ENCODE peak calls at places on chromosomes 16 and 17, in seven cellular contexts. F, Q, U, J, R, L and T are unnamed samples.

GRCh38 chr16:86990451-86990850 is 326.7 kb downstream of the C16orf95 start:
- DNase-seq in F (no peak), Q (no peak), U (no peak), J (no peak), R (no peak), L (no peak), T (no peak)

GRCh38 chr16:62256406-62256805 is 220.2 kb upstream of the CDH8 start:
- DNase-seq in F (no peak), Q (peak), U (no peak), J (no peak), R (no peak), L (no peak), T (no peak)

GRCh38 chr17:75154195-75155106 is at the start of gene JPT1:
- DNase-seq in F (peak), Q (peak), U (peak), J (peak), R (peak), L (peak), T (peak)

GRCh38 chr17:80805032-80805751 is 186.4 kb upstream of the CHMP6 start:
- DNase-seq in F (no peak), Q (no peak), U (no peak), J (no peak), R (no peak), L (no peak), T (no peak)

GRCh38 chr17:16442141-16442540 is 26.8 kb downstream of the TRPV2 start:
- DNase-seq in F (no peak), Q (no peak), U (no peak), J (no peak), R (no peak), L (no peak), T (no peak)

GRCh38 chr17:77345260-77345910 is 204.6 kb downstream of the SEC14L1 start:
- DNase-seq in F (no peak), Q (no peak), U (no peak), J (no peak), R (no peak), L (no peak), T (no peak)

GRCh38 chr16:72986011-72986410 is 61.9 kb downstream of the ZFHX3 start:
- DNase-seq in F (no peak), Q (no peak), U (no peak), J (no peak), R (no peak), L (no peak), T (no peak)

GRCh38 chr16:14456793-14457481 is 173.1 kb downstream of the PARN start:
- DNase-seq in F (no peak), Q (no peak), U (no peak), J (no peak), R (no peak), L (no peak), T (no peak)

GRCh38 chr17:79826210-79826680 is 13.0 kb downstream of the CBX4 start:
- DNase-seq in F (no peak), Q (no peak), U (no peak), J (no peak), R (no peak), L (peak), T (no peak)

GRCh38 chr16:67562918-67563707 is 787 bp downstream of the CTCF start:
- DNase-seq in F (peak), Q (peak), U (peak), J (no peak), R (no peak), L (peak), T (peak)

GRCh38 chr17:76872874-76873221 is 4.6 kb downstream of the MGAT5B start:
- DNase-seq in F (no peak), Q (no peak), U (no peak), J (no peak), R (no peak), L (no peak), T (no peak)

GRCh38 chr17:4368341-4368740 is 1.9 kb upstream of the UBE2G1 start:
- DNase-seq in F (no peak), Q (no peak), U (no peak), J (no peak), R (no peak), L (no peak), T (no peak)

GRCh38 chr16:59210955-59211541 is 476.9 kb upstream of the GOT2 start:
- DNase-seq in F (no peak), Q (no peak), U (peak), J (no peak), R (peak), L (no peak), T (peak)

GRCh38 chr16:57645691-57646387 is 17.4 kb downstream of the ADGRG1 start:
- DNase-seq in F (no peak), Q (no peak), U (no peak), J (no peak), R (no peak), L (no peak), T (no peak)

GRCh38 chr17:1629647-1630310 is 1.1 kb upstream of the SLC43A2 start:
- DNase-seq in F (peak), Q (peak), U (no peak), J (no peak), R (no peak), L (peak), T (peak)

GRCh38 chr17:66580178-66580577 is 254.7 kb upstream of the CACNG5 start:
- DNase-seq in F (no peak), Q (no peak), U (peak), J (no peak), R (no peak), L (no peak), T (no peak)

GRCh38 chr16:16778322-16778721 is 399.4 kb downstream of the NPIPA7 start:
- DNase-seq in F (no peak), Q (no peak), U (no peak), J (no peak), R (no peak), L (no peak), T (no peak)

GRCh38 chr16:60091076-60091475 is 1357.0 kb upstream of the GOT2 start:
- DNase-seq in F (no peak), Q (no peak), U (no peak), J (no peak), R (no peak), L (no peak), T (no peak)

GRCh38 chr17:16363749-16364536 is 10.7 kb upstream of the CENPV start:
- DNase-seq in F (peak), Q (peak), U (peak), J (peak), R (no peak), L (peak), T (peak)

GRCh38 chr17:42027540-42027889 is 7.6 kb downstream of the NKIRAS2 start:
- DNase-seq in F (no peak), Q (no peak), U (no peak), J (no peak), R (no peak), L (no peak), T (no peak)

GRCh38 chr17:42025191-42025579 is 5.3 kb downstream of the NKIRAS2 start:
- DNase-seq in F (no peak), Q (no peak), U (no peak), J (no peak), R (no peak), L (no peak), T (no peak)

GRCh38 chr17:42026821-42027539 is 7.1 kb downstream of the NKIRAS2 start:
- DNase-seq in F (no peak), Q (peak), U (no peak), J (no peak), R (no peak), L (no peak), T (no peak)

GRCh38 chr17:42019509-42020404 is at the start of gene NKIRAS2:
- DNase-seq in F (peak), Q (peak), U (peak), J (peak), R (peak), L (peak), T (peak)

GRCh38 chr17:42023524-42024349 is 3.8 kb downstream of the NKIRAS2 start:
- DNase-seq in F (no peak), Q (no peak), U (no peak), J (no peak), R (no peak), L (no peak), T (no peak)
- TF ChIP-seq JUND in F (no peak), Q (no peak), U (no peak), J (no peak), R (no peak), L (peak), T (no peak)

DNA sequence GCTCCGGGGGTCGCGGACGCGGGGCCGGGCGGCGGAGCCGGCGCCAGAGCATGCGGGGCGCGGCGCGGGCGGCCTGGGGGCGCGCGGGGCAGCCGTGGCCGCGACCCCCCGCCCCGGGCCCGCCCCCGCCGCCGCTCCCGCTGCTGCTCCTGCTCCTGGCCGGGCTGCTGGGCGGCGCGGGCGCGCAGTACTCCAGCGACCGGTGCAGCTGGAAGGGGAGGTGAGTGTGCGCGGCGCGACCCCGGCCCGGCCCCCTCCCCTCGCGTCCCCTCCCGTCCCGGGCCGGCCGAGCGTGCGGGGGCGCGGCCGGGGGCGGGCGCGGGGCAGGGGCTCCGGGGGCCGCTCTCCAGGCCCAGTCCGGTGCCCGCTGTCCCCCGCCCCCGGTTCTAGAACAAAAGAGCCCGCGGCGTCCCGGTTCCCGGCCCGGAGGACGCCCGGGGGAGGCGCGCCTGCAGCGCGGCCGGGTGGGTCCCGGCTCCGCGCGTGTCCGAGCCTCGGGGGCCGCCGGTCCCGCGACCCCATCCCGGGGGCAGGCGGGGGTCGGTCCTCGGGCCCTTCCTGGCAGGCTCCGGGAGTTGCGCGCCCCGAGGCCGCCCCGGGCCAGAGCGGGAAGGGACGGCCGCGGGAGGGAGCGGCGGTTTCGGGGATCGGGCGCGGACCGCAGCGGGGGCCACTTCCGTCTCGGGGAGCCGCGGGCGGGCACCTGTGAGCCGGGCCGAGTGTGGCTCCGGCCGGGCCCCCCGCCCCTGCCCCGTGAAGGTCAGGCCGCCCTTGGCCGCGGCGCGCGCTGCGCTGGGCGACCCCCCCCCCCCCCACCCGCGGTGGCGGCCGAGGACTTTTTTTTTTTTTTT is 582 bp downstream of the METRNL start:
- DNase-seq in F (no peak), Q (peak), U (no peak), J (no peak), R (no peak), L (peak), T (no peak)
- TF ChIP-seq JUND in F (no peak), Q (no peak), U (no peak), J (no peak), R (no peak), L (no peak), T (no peak)

GRCh38 chr16:84052071-84052622 is 9.6 kb upstream of the SLC38A8 start:
- DNase-seq in F (no peak), Q (no peak), U (no peak), J (no peak), R (no peak), L (no peak), T (no peak)
- TF ChIP-seq JUND in F (no peak), Q (no peak), U (no peak), J (no peak), R (no peak), L (no peak), T (no peak)

DNA sequence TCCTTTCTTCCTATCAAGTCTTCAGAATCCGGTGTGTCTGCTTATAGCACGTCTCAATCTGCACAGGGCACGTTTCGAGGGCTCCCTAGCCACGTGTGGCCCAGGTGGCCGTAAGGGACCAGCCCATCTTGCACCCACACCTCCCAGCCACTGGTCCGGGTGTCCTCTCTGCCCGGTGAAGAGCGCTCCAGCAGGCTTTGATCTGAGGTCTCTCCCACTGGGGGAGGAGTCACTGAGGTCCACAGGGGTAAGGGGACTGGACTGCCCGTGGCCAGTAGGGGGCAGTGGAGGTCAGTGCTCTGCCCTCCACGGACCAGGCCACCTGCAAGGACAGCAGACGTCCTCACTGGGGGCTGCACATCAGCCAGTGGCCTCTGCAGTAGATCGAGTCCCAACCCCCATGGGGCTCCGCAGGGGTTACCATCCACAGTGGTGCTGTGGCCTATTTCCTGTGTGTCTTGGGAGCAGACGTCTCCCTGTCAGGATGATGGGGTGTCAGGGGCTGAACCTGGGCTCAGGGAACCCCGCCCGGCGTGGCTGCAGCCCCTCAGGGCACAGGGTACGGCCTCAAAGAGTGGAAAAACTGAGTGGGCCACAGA is 204.1 kb upstream of the CIBAR2 start:
- DNase-seq in F (peak), Q (peak), U (peak), J (no peak), R (no peak), L (peak), T (peak)
- TF ChIP-seq JUND in F (no peak), Q (no peak), U (no peak), J (no peak), R (peak), L (no peak), T (no peak)

GRCh38 chr16:68892898-68893297 is 49.6 kb downstream of the TANGO6 start:
- DNase-seq in F (no peak), Q (no peak), U (no peak), J (no peak), R (no peak), L (no peak), T (no peak)
- TF ChIP-seq JUND in F (no peak), Q (no peak), U (no peak), J (no peak), R (no peak), L (no peak), T (no peak)

GRCh38 chr17:7561028-7561575 is 617 bp upstream of the SENP3 start:
- DNase-seq in F (peak), Q (peak), U (peak), J (no peak), R (no peak), L (peak), T (peak)
- TF ChIP-seq JUND in F (no peak), Q (no peak), U (no peak), J (no peak), R (no peak), L (no peak), T (no peak)

GRCh38 chr17:44084131-44084538 is 13.6 kb downstream of the G6PC3 start:
- DNase-seq in F (no peak), Q (peak), U (no peak), J (no peak), R (no peak), L (peak), T (no peak)

GRCh38 chr17:44088254-44088653 is 17.7 kb downstream of the G6PC3 start:
- DNase-seq in F (no peak), Q (no peak), U (no peak), J (no peak), R (no peak), L (no peak), T (no peak)

GRCh38 chr17:44084921-44085320 is 14.4 kb downstream of the G6PC3 start:
- DNase-seq in F (no peak), Q (no peak), U (no peak), J (no peak), R (no peak), L (no peak), T (no peak)

GRCh38 chr17:44087319-44087718 is 16.8 kb downstream of the G6PC3 start:
- DNase-seq in F (no peak), Q (no peak), U (no peak), J (no peak), R (no peak), L (no peak), T (no peak)

GRCh38 chr17:44086364-44087311 is 16.1 kb downstream of the G6PC3 start:
- DNase-seq in F (peak), Q (peak), U (peak), J (no peak), R (no peak), L (peak), T (no peak)
- TF ChIP-seq JUND in F (no peak), Q (peak), U (no peak), J (no peak), R (peak), L (peak), T (no peak)

GRCh38 chr17:38434178-38434665 is 6.0 kb downstream of the ARHGAP23 start:
- DNase-seq in F (no peak), Q (no peak), U (no peak), J (no peak), R (no peak), L (no peak), T (no peak)

GRCh38 chr17:38439436-38439835 is 11.2 kb downstream of the ARHGAP23 start:
- DNase-seq in F (no peak), Q (no peak), U (no peak), J (no peak), R (no peak), L (no peak), T (no peak)

GRCh38 chr17:38431343-38432145 is 3.3 kb downstream of the ARHGAP23 start:
- DNase-seq in F (no peak), Q (no peak), U (no peak), J (no peak), R (no peak), L (no peak), T (no peak)

GRCh38 chr17:38436386-38436785 is 8.1 kb downstream of the ARHGAP23 start:
- DNase-seq in F (no peak), Q (no peak), U (no peak), J (no peak), R (no peak), L (no peak), T (no peak)

DNA sequence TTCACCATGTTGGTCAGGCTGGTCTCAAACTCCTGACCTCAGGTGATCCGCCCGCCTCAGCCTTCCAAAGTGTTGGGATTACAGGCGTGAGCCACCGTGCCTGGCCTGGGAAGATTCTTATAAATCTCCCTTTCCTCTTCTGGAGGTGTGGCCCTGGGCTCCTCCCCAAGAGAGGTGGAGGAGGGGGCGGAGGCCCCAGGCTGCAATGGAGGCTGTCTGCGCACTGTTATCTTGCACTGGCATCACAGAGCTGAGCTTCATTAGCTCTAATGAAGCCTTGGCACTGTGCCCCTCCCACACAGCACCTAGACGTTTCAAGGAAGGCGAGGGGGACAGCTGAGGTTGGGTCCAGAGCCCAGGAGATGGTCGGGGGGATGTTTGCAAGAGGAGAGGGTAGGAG is 7.5 kb downstream of the ARHGAP23 start:
- DNase-seq in F (no peak), Q (no peak), U (no peak), J (no peak), R (no peak), L (peak), T (no peak)
- TF ChIP-seq JUND in F (no peak), Q (no peak), U (no peak), J (no peak), R (no peak), L (no peak), T (no peak)